ENCODE peak calls at places on chromosomes 6 and 20, in nine cellular contexts. S is aorta, Y is ecto neural progenitor cell, L is GM12865, P is astrocyte, I is kidney epithelial cell, U is endothelial cell of umbilical vein, Z is posterior cingulate gyrus, H is cardiac muscle cell. K is an unnamed sample.

GRCh38 chr6:90194371-90194841 is 102.2 kb downstream of the BACH2 start:
- DNase-seq in S (no peak), Y (no peak), L (no peak), P (peak), I (no peak), U (peak), Z (no peak), H (no peak), K (no peak)

GRCh38 chr20:53141651-53142050 is 169.5 kb downstream of the TSHZ2 start:
- DNase-seq in S (no peak), Y (no peak), L (no peak), P (peak), I (no peak), U (no peak), Z (no peak), H (peak), K (no peak)

GRCh38 chr6:83908813-83909212 is 49.3 kb downstream of the CYB5R4 start:
- DNase-seq in S (no peak), Y (no peak), L (no peak), P (peak), I (no peak), U (peak), Z (no peak), H (no peak), K (no peak)

GRCh38 chr6:145015739-145016558 is 719.4 kb downstream of the EPM2A start:
- DNase-seq in S (peak), Y (no peak), L (peak), P (peak), I (peak), U (peak), Z (no peak), H (no peak), K (no peak)

GRCh38 chr6:164344801-164345291 is 930.3 kb downstream of the QKI start:
- DNase-seq in S (no peak), Y (no peak), L (no peak), P (peak), I (no peak), U (no peak), Z (no peak), H (no peak), K (peak)

GRCh38 chr20:33079267-33079666 is at the start of gene BPIFB4:
- DNase-seq in S (no peak), Y (no peak), L (no peak), P (peak), I (no peak), U (no peak), Z (no peak), H (no peak), K (no peak)

GRCh38 chr20:53897884-53898557 is 172.4 kb downstream of the BCAS1 start:
- DNase-seq in S (no peak), Y (no peak), L (no peak), P (no peak), I (no peak), U (peak), Z (no peak), H (no peak), K (no peak)

GRCh38 chr20:43409041-43409913 is 48.4 kb upstream of the SRSF6 start:
- DNase-seq in S (no peak), Y (no peak), L (peak), P (no peak), I (no peak), U (peak), Z (no peak), H (peak), K (no peak)

GRCh38 chr6:132798820-132799538 is 542 bp upstream of the SLC18B1 start:
- DNase-seq in S (peak), Y (peak), L (peak), P (no peak), I (peak), U (peak), Z (peak), H (peak), K (peak)

GRCh38 chr20:64228751-64229518 is 26.6 kb upstream of the PCMTD2 start:
- DNase-seq in S (no peak), Y (no peak), L (no peak), P (no peak), I (no peak), U (no peak), Z (no peak), H (no peak), K (no peak)

GRCh38 chr6:13978787-13979186 is 54.0 kb downstream of the RNF182 start:
- DNase-seq in S (no peak), Y (no peak), L (no peak), P (no peak), I (no peak), U (no peak), Z (no peak), H (no peak), K (no peak)

K was measured in Ammon's horn.